ENCODE peak calls at places on chromosomes 7 and 10, in seven cellular contexts. H is OCI-LY7, V is colonic mucosa, M is stomach, P is psoas muscle, G is IMR-90, S is lower lobe of right lung. R is an unnamed sample. For H3K36me3 and H3K4me1, the result is how much of the 10 kb centered on the place peaks cover.

GRCh38 chr10:46541017-46541661 is 15.3 kb downstream of the GPRIN2 start:
- DNase-seq in H (no peak), V (peak), M (peak), P (peak), G (no peak), S (peak), R (peak)

GRCh38 chr7:24793982-24794648 is 36.9 kb upstream of the GSDME start:
- DNase-seq in H (peak), V (no peak), M (no peak), P (no peak), G (no peak), S (no peak), R (no peak)

GRCh38 chr10:121080324-121080807 is 229.2 kb downstream of the WDR11 start:
- DNase-seq in H (no peak), V (peak), M (no peak), P (no peak), G (no peak), S (no peak), R (no peak)

GRCh38 chr7:82081644-82082224 is 311.9 kb upstream of the HGF start:
- DNase-seq in H (no peak), V (no peak), M (no peak), P (peak), G (no peak), S (peak), R (no peak)

GRCh38 chr7:74287303-74288033 is 1.7 kb upstream of the CLIP2 start:
- DNase-seq in H (no peak), V (peak), M (no peak), P (no peak), G (no peak), S (no peak), R (no peak)

GRCh38 chr7:81031243-81031642 is 112.4 kb upstream of the SEMA3C start:
- DNase-seq in H (no peak), V (no peak), M (no peak), P (no peak), G (peak), S (no peak), R (no peak)

GRCh38 chr10:27413387-27413786 is 90.7 kb upstream of the RAB18 start:
- DNase-seq in H (no peak), V (no peak), M (no peak), P (no peak), G (no peak), S (no peak), R (no peak)

GRCh38 chr7:129925416-129926002 is 27.3 kb downstream of the UBE2H start:
- DNase-seq in H (no peak), V (no peak), M (no peak), P (no peak), G (peak), S (no peak), R (no peak)

GRCh38 chr7:5345171-5345570 is 62.4 kb downstream of the SLC29A4 start:
- DNase-seq in H (no peak), V (no peak), M (no peak), P (no peak), G (no peak), S (no peak), R (no peak)

GRCh38 chr7:5343893-5344292 is 61.1 kb downstream of the SLC29A4 start:
- DNase-seq in H (no peak), V (no peak), M (no peak), P (no peak), G (no peak), S (no peak), R (no peak)

GRCh38 chr7:5344342-5344741 is 61.6 kb downstream of the SLC29A4 start:
- DNase-seq in H (no peak), V (no peak), M (no peak), P (no peak), G (no peak), S (no peak), R (no peak)

GRCh38 chr7:5348134-5349004 is 65.6 kb downstream of the SLC29A4 start:
- DNase-seq in H (no peak), V (no peak), M (no peak), P (no peak), G (no peak), S (no peak), R (no peak)

GRCh38 chr7:5345671-5346070 is 62.9 kb downstream of the SLC29A4 start:
- DNase-seq in H (no peak), V (no peak), M (no peak), P (no peak), G (no peak), S (no peak), R (no peak)
- H3K36me3 ChIP-seq in H (under half), V (under half), M (half or more), P (half or more), G (half or more), S (half or more), R (half or more)

DNA sequence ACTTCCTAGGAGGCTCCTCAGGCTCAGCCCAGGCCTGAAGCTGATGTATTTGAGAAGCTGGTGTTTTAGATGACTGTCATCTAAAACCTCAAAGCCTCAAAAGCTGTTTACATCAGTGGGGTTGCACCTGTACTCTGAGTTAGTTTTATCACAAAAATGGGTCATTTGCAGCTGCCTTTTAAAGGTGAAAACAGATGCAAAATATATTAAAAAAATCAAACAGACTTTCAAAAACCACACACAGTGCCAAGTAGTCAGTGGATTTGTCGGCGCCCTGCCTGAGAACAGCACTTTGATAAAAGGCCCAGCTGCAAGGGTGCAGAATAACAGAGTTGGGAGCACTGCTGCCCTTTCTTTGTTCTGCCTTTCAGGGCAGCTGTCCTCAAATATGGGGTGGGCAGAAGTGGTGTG is 103.0 kb downstream of the VOPP1 start:
- DNase-seq in H (peak), V (no peak), M (no peak), P (no peak), G (no peak), S (no peak), R (no peak)
- H3K4me1 ChIP-seq in H (under half), V (under half), M (under half), P (under half), G (under half), S (under half), R (under half)

GRCh38 chr7:43612599-43613589 is 30.0 kb downstream of the STK17A start:
- DNase-seq in H (no peak), V (no peak), M (no peak), P (no peak), G (peak), S (no peak), R (no peak)

GRCh38 chr7:43612128-43612527 is 29.2 kb downstream of the STK17A start:
- DNase-seq in H (no peak), V (no peak), M (no peak), P (no peak), G (peak), S (no peak), R (no peak)

GRCh38 chr7:43618073-43618472 is 35.2 kb downstream of the STK17A start:
- DNase-seq in H (no peak), V (no peak), M (no peak), P (no peak), G (no peak), S (no peak), R (no peak)

GRCh38 chr7:43616977-43617376 is 34.1 kb downstream of the STK17A start:
- DNase-seq in H (no peak), V (no peak), M (no peak), P (no peak), G (no peak), S (no peak), R (no peak)

DNA sequence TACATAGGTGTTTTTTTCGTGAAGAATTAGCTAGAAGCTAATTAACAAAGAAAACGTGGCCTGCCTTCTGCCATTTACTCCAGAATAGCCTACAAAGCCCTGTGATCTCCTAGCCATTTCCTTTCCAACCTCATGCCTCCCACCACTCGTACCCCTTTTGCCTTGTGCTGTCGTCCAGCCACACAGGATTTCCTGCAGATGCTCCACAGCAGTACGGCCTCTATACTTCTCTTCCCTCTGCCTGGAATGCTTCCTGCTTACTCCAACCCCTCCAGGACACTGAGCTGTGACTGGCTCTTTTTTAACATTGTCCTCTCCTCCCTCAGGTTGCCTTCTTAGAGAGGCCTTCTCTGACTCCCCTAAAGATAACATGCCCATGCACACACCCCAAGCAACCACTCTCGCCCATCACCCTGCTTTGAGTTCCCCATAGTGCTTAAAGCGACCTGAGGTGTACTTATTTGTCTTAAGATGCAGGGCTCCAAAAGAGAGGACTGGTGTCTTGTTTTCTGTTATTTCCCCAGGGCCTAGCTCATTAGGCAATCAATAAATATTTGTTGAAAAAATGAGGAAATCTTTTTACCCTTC is 32.7 kb downstream of the STK17A start:
- DNase-seq in H (no peak), V (no peak), M (no peak), P (no peak), G (no peak), S (no peak), R (no peak)
- H3K36me3 ChIP-seq in H (half or more), V (under half), M (under half), P (under half), G (under half), S (half or more), R (under half)

GRCh38 chr7:134798155-134798554 is 18.7 kb downstream of the CALD1 start:
- DNase-seq in H (no peak), V (no peak), M (no peak), P (no peak), G (no peak), S (no peak), R (no peak)

GRCh38 chr7:134795231-134795630 is 15.8 kb downstream of the CALD1 start:
- DNase-seq in H (no peak), V (no peak), M (no peak), P (no peak), G (no peak), S (no peak), R (no peak)

GRCh38 chr7:134804351-134804750 is 24.9 kb downstream of the CALD1 start:
- DNase-seq in H (no peak), V (no peak), M (no peak), P (no peak), G (peak), S (no peak), R (no peak)

GRCh38 chr7:134802762-134803161 is 23.3 kb downstream of the CALD1 start:
- DNase-seq in H (no peak), V (no peak), M (no peak), P (no peak), G (no peak), S (no peak), R (no peak)

DNA sequence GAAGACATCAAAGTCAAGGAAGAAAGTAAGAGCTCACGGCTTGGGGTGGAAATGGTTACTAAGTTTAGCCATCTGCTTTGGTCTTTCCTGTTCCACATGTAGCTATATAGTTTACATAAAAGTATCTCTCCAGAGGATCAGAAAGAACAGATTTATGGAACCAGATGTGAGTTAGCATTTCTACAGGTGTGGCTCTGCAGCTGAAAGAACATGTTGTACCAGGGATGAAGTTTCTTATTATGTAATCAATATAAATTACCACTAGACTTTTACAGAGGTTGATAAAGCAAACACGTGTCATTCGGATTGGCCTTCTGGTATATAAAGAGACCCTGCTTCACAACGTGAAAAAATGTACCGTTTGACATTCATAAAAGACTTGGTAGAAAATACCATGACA is 20.0 kb downstream of the CALD1 start:
- DNase-seq in H (no peak), V (no peak), M (no peak), P (no peak), G (no peak), S (no peak), R (no peak)
- H3K4me1 ChIP-seq in H (under half), V (under half), M (under half), P (under half), G (under half), S (under half), R (under half)

R was measured in tibial artery.